ENCODE peak calls at places on chromosomes 4 and X, in nine cellular contexts. V, R, Z, Q, S, I, G, B and E are unnamed samples.

GRCh38 chrX:139882299-139882698 is 50.6 kb downstream of the ATP11C start:
- DNase-seq in R (no peak), Q (no peak), V (no peak), I (no peak), G (no peak), B (peak; percentile 26), Z (no peak), S (no peak), E (no peak)

GRCh38 chr4:101415962-101416361 is 68.6 kb upstream of the PPP3CA start:
- DNase-seq in Z (no peak), V (no peak), S (no peak), R (no peak), B (no peak), G (no peak), I (no peak), Q (no peak), E (no peak)

GRCh38 chr4:23717528-23718248 is 172.2 kb downstream of the PPARGC1A start:
- DNase-seq in R (peak; percentile 70), B (peak; percentile 31), Q (peak; percentile 54), S (no peak), I (no peak), V (no peak), G (no peak), Z (no peak), E (no peak)

GRCh38 chrX:21932277-21932996 is 8.1 kb upstream of the SMS start:
- DNase-seq in S (no peak), B (peak; percentile 94), I (no peak), G (no peak), Z (no peak), R (no peak), V (no peak), Q (peak; percentile 87), E (no peak)

GRCh38 chrX:42771836-42772335 is 6.1 kb downstream of the PPP1R2C start:
- DNase-seq in Q (no peak), V (no peak), Z (no peak), R (no peak), G (no peak), I (no peak), B (no peak), S (no peak), E (no peak)

GRCh38 chr4:77308843-77309242 is 151.8 kb downstream of the CCNG2 start:
- DNase-seq in B (peak; percentile 28), R (peak; percentile 68), S (peak; percentile 5), Q (peak; percentile 21), Z (no peak), G (no peak), V (no peak), I (no peak), E (no peak)

GRCh38 chr4:2009651-2010233 is 968 bp upstream of the NELFA start:
- DNase-seq in Z (peak; percentile 27), V (peak; percentile 49), S (peak; percentile 41), Q (peak; percentile 36), B (peak; percentile 49), G (peak; percentile 67), I (peak; percentile 45), R (peak; percentile 40), E (no peak)

GRCh38 chrX:31962256-31962655 is 890.4 kb upstream of the FTHL17 start:
- DNase-seq in S (no peak), R (no peak), I (no peak), Z (no peak), Q (no peak), G (no peak), V (no peak), B (no peak), E (no peak)

GRCh38 chrX:37347420-37347819 is 1.7 kb upstream of the PRRG1 start:
- DNase-seq in G (no peak), B (peak; percentile 90), I (no peak), S (no peak), R (no peak), Q (peak; percentile 4), V (no peak), Z (no peak), E (no peak)

GRCh38 chrX:9644335-9644734 is 121.3 kb downstream of the GPR143 start:
- DNase-seq in S (peak; percentile 22), B (no peak), G (no peak), Q (no peak), Z (no peak), I (no peak), R (no peak), V (no peak), E (no peak)

GRCh38 chr4:130192787-130193186 is 1096.8 kb downstream of the C4orf33 start:
- DNase-seq in Z (no peak), V (no peak), G (no peak), I (no peak), B (no peak), R (no peak), Q (no peak), S (no peak), E (no peak)

GRCh38 chr4:73068496-73069337 is 799 bp downstream of the COX18 start:
- DNase-seq in R (peak; percentile 69), B (peak; percentile 48), Q (peak; percentile 15), S (peak; percentile 13), Z (no peak), I (no peak), G (no peak), V (peak; percentile 8), E (peak; percentile 7)

GRCh38 chr4:25238052-25238451 is 4.2 kb downstream of the PI4K2B start:
- DNase-seq in Z (no peak), V (no peak), I (no peak), R (no peak), B (peak; percentile 42), G (no peak), S (no peak), Q (no peak), E (no peak)

GRCh38 chr4:145307120-145307519 is 126.7 kb upstream of the OTUD4 start:
- DNase-seq in S (no peak), R (no peak), I (no peak), Q (no peak), G (no peak), B (no peak), Z (no peak), V (no peak), E (no peak)